ENCODE peak calls at places on chromosomes 12 and 14, in eight cellular contexts. P is Peyer's patch; H is left ventricle myocardium inferior; M is CD4-positive, CD25-positive, alpha-beta regulatory T cell; G is lung; B is heart left ventricle; T is CD8-positive, alpha-beta T cell; O is uterus. I is an unnamed sample. For H3K4me1, the result is how much of the 10 kb centered on the place peaks cover.

GRCh38 chr12:57632898-57633825 is at the start of gene B4GALNT1:
- DNase-seq in P (peak), H (peak), M (peak), G (peak), B (peak), T (peak), O (peak), I (peak)

GRCh38 chr12:130009961-130010360 is 106.1 kb upstream of the TMEM132D start:
- DNase-seq in P (no peak), H (no peak), M (no peak), G (no peak), B (no peak), T (no peak), O (no peak), I (no peak)

GRCh38 chr12:50415899-50416479 is 15.3 kb downstream of the LARP4 start:
- DNase-seq in P (no peak), H (no peak), M (no peak), G (no peak), B (no peak), T (no peak), O (no peak), I (no peak)

GRCh38 chr12:12734561-12735071 is 17.4 kb downstream of the CDKN1B start:
- DNase-seq in P (no peak), H (no peak), M (no peak), G (no peak), B (no peak), T (no peak), O (no peak), I (no peak)

GRCh38 chr14:75259510-75259855 is 19.1 kb upstream of the FOS start:
- DNase-seq in P (no peak), H (no peak), M (no peak), G (no peak), B (no peak), T (no peak), O (no peak), I (no peak)

GRCh38 chr14:92633274-92633616 is 115.2 kb downstream of the LGMN start:
- DNase-seq in P (no peak), H (no peak), M (no peak), G (no peak), B (no peak), T (no peak), O (no peak), I (no peak)

GRCh38 chr12:572532-572899 is 90.7 kb downstream of the NINJ2 start:
- DNase-seq in P (no peak), H (no peak), M (no peak), G (no peak), B (no peak), T (no peak), O (no peak), I (no peak)

GRCh38 chr12:79402626-79403025 is 288.1 kb downstream of the PAWR start:
- DNase-seq in P (no peak), H (no peak), M (no peak), G (no peak), B (no peak), T (no peak), O (no peak), I (no peak)

GRCh38 chr12:122104844-122105243 is 26.3 kb downstream of the MLXIP start:
- DNase-seq in P (peak), H (no peak), M (no peak), G (no peak), B (no peak), T (no peak), O (no peak), I (no peak)

GRCh38 chr12:53061404-53062010 is 11.6 kb downstream of the TNS2 start:
- DNase-seq in P (peak), H (no peak), M (no peak), G (peak), B (no peak), T (no peak), O (peak), I (no peak)

GRCh38 chr14:89351958-89352404 is 65.1 kb downstream of the FOXN3 start:
- DNase-seq in P (no peak), H (no peak), M (no peak), G (no peak), B (no peak), T (no peak), O (peak), I (no peak)

GRCh38 chr14:85463512-85463911 is 66.4 kb upstream of the FLRT2 start:
- DNase-seq in P (no peak), H (no peak), M (no peak), G (peak), B (no peak), T (no peak), O (no peak), I (no peak)

GRCh38 chr12:62656576-62657362 is 190.1 kb downstream of the MON2 start:
- DNase-seq in P (no peak), H (no peak), M (no peak), G (no peak), B (no peak), T (no peak), O (no peak), I (no peak)

GRCh38 chr12:111250251-111250881 is 118.5 kb downstream of the PHETA1 start:
- DNase-seq in P (no peak), H (no peak), M (no peak), G (no peak), B (no peak), T (no peak), O (no peak), I (no peak)

GRCh38 chr12:16610743-16611142 is 4.8 kb upstream of the LMO3 start:
- DNase-seq in P (no peak), H (no peak), M (no peak), G (no peak), B (no peak), T (no peak), O (no peak), I (no peak)

GRCh38 chr12:76470028-76470939 is 89.3 kb downstream of the OSBPL8 start:
- DNase-seq in P (no peak), H (no peak), M (no peak), G (no peak), B (no peak), T (no peak), O (no peak), I (peak)

GRCh38 chr12:110658882-110659281 is 30.0 kb downstream of the HVCN1 start:
- DNase-seq in P (no peak), H (no peak), M (no peak), G (no peak), B (no peak), T (no peak), O (no peak), I (no peak)

GRCh38 chr12:74897425-74898211 is 312.0 kb downstream of the KCNC2 start:
- DNase-seq in P (no peak), H (no peak), M (no peak), G (no peak), B (no peak), T (no peak), O (no peak), I (no peak)

GRCh38 chr12:19234991-19235876 is 105.7 kb downstream of the PLEKHA5 start:
- DNase-seq in P (no peak), H (no peak), M (no peak), G (no peak), B (no peak), T (no peak), O (no peak), I (no peak)

GRCh38 chr12:83015390-83016225 is 328.9 kb downstream of the TMTC2 start:
- DNase-seq in P (no peak), H (no peak), M (no peak), G (no peak), B (no peak), T (no peak), O (peak), I (no peak)

GRCh38 chr12:98618952-98619351 is 25.5 kb downstream of the SLC25A3 start:
- DNase-seq in P (no peak), H (no peak), M (no peak), G (no peak), B (no peak), T (no peak), O (no peak), I (no peak)

GRCh38 chr12:127035011-127035879 is 1231.7 kb upstream of the TMEM132C start:
- DNase-seq in P (no peak), H (no peak), M (no peak), G (no peak), B (no peak), T (no peak), O (no peak), I (no peak)

GRCh38 chr12:34203866-34204620 is 181.7 kb downstream of the ALG10 start:
- DNase-seq in P (no peak), H (no peak), M (no peak), G (no peak), B (no peak), T (no peak), O (no peak), I (no peak)

GRCh38 chr12:102824218-102824835 is 92.7 kb downstream of the PAH start:
- DNase-seq in P (no peak), H (peak), M (no peak), G (no peak), B (peak), T (no peak), O (peak), I (peak)

GRCh38 chr14:23034498-23035302 is at the start of gene PSMB5:
- DNase-seq in P (peak), H (peak), M (peak), G (peak), B (peak), T (peak), O (peak), I (peak)

GRCh38 chr14:71636820-71637471 is 295.3 kb upstream of the RGS6 start:
- DNase-seq in P (no peak), H (no peak), M (no peak), G (no peak), B (no peak), T (no peak), O (no peak), I (no peak)

GRCh38 chr14:54329082-54329695 is 67.6 kb upstream of the CDKN3 start:
- DNase-seq in P (peak), H (peak), M (no peak), G (peak), B (no peak), T (no peak), O (peak), I (peak)

GRCh38 chr12:7712841-7713442 is 1.7 kb downstream of the DPPA3 start:
- DNase-seq in P (no peak), H (no peak), M (no peak), G (no peak), B (no peak), T (no peak), O (no peak), I (no peak)

GRCh38 chr14:64186231-64187129 is 107.7 kb downstream of the ESR2 start:
- DNase-seq in P (no peak), H (no peak), M (no peak), G (no peak), B (no peak), T (no peak), O (no peak), I (no peak)

GRCh38 chr12:69952890-69953289 is 127.9 kb downstream of the MYRFL start:
- DNase-seq in P (no peak), H (no peak), M (no peak), G (no peak), B (no peak), T (no peak), O (no peak), I (no peak)

GRCh38 chr12:115504241-115504941 is 773.1 kb downstream of the MED13L start:
- DNase-seq in P (no peak), H (peak), M (no peak), G (no peak), B (no peak), T (no peak), O (no peak), I (no peak)

GRCh38 chr14:76948213-76948947 is 80.1 kb downstream of the IRF2BPL start:
- DNase-seq in P (no peak), H (no peak), M (no peak), G (no peak), B (no peak), T (no peak), O (no peak), I (no peak)

DNA sequence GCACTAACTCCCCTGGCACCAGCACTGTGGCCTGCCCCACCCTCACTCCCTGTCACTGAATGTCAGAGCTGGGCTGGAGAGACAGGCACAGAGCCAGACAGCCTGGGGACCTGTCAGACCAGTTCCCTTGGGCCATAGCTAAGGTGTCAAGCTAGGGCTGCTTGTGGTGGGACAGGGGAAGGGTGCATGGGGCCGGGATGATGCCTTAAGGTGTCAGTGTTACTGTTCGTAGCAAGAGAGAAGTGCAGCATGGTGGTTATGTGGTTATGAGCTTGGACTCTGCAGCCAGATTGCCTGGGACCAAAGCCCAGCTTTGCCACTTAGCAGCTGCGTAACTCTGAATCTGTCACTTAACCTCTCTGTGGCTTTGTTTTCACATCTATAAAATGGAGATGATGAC is 3.8 kb downstream of the RAPGEF3 start:
- DNase-seq in P (peak), H (no peak), M (no peak), G (peak), B (peak), T (no peak), O (no peak), I (no peak)
- H3K4me1 ChIP-seq in P (under half), H (half or more), M (under half), G (under half), B (half or more), T (under half), O (under half), I (under half)

DNA sequence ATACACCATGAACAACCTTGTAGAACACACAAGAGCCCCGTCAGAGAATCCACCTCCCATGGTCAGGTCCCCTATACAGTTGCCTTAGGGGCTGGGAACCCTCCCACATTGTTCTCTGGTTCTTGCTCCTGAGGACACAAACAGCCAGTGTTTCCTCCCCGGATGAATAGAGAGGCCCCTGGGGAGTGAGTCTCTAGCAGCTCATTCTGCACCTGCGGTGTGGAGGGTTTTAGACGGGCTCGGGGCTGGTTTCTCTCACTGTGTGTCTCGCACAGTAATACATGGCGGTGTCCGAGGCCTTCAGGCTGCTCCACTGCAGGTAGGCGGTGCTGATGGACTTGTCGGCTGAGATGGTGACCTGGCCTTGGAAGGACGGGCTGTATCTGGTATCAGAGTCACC is 1052.1 kb downstream of the TMEM121 start:
- DNase-seq in P (peak), H (no peak), M (no peak), G (no peak), B (no peak), T (no peak), O (no peak), I (no peak)
- H3K4me1 ChIP-seq in P (under half), H (under half), M (under half), G (under half), B (under half), T (under half), O (under half), I (under half)

GRCh38 chr12:14959916-14960315 is 1.5 kb downstream of the ARHGDIB start:
- DNase-seq in P (no peak), H (no peak), M (no peak), G (no peak), B (peak), T (no peak), O (no peak), I (no peak)
- H3K4me1 ChIP-seq in P (under half), H (half or more), M (half or more), G (under half), B (half or more), T (under half), O (under half), I (under half)

GRCh38 chr12:2139651-2140050 is 86.9 kb downstream of the CACNA1C start:
- DNase-seq in P (no peak), H (no peak), M (no peak), G (no peak), B (no peak), T (no peak), O (no peak), I (no peak)

GRCh38 chr12:2138871-2139308 is 86.1 kb downstream of the CACNA1C start:
- DNase-seq in P (peak), H (no peak), M (no peak), G (no peak), B (no peak), T (no peak), O (no peak), I (no peak)

GRCh38 chr12:2140858-2141519 is 88.2 kb downstream of the CACNA1C start:
- DNase-seq in P (no peak), H (no peak), M (no peak), G (no peak), B (no peak), T (no peak), O (no peak), I (no peak)

GRCh38 chr12:2145433-2145832 is 92.6 kb downstream of the CACNA1C start:
- DNase-seq in P (no peak), H (no peak), M (no peak), G (no peak), B (no peak), T (no peak), O (no peak), I (no peak)

DNA sequence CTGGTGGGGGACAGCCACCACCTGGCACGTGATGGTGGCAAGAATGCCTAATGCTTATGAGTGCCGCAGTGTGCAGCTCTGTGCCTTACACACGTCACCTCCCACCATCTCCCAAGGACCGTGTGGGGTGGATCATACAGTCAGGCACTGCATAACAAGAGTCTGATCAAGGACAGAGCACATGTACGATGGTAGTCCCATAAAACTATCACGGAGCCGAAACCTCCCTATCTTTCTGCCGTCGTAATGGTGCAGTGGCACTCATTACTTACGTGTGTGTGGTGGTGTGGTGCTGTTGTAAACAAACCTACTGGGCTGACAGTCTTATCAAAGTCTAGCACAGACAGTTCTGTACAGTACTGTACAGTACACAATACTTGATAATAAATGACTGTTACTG is 89.3 kb downstream of the CACNA1C start:
- DNase-seq in P (no peak), H (no peak), M (no peak), G (no peak), B (no peak), T (no peak), O (no peak), I (no peak)
- H3K4me1 ChIP-seq in P (under half), H (half or more), M (under half), G (under half), B (half or more), T (under half), O (under half), I (under half)

GRCh38 chr14:105533391-105533790 is 7.0 kb downstream of the TMEM121 start:
- DNase-seq in P (no peak), H (no peak), M (no peak), G (no peak), B (no peak), T (no peak), O (no peak), I (no peak)
- H3K4me1 ChIP-seq in P (under half), H (under half), M (under half), G (under half), B (under half), T (under half), O (under half), I (under half)

GRCh38 chr12:123145211-123145610 is 5.7 kb downstream of the PITPNM2 start:
- DNase-seq in P (no peak), H (no peak), M (no peak), G (no peak), B (no peak), T (no peak), O (no peak), I (no peak)
- H3K4me1 ChIP-seq in P (under half), H (half or more), M (under half), G (under half), B (half or more), T (under half), O (under half), I (under half)

GRCh38 chr14:91253795-91254323 is 9.4 kb upstream of the GPR68 start:
- DNase-seq in P (no peak), H (no peak), M (no peak), G (no peak), B (no peak), T (no peak), O (no peak), I (no peak)

GRCh38 chr14:91249841-91250616 is 5.5 kb upstream of the GPR68 start:
- DNase-seq in P (peak), H (no peak), M (peak), G (peak), B (no peak), T (peak), O (no peak), I (no peak)

GRCh38 chr14:91254456-91254855 is 10.0 kb upstream of the GPR68 start:
- DNase-seq in P (peak), H (no peak), M (no peak), G (no peak), B (no peak), T (peak), O (no peak), I (no peak)

GRCh38 chr14:91252901-91253794 is 8.6 kb upstream of the GPR68 start:
- DNase-seq in P (peak), H (peak), M (peak), G (no peak), B (peak), T (no peak), O (peak), I (no peak)

GRCh38 chr14:91250912-91251311 is 6.4 kb upstream of the GPR68 start:
- DNase-seq in P (no peak), H (no peak), M (no peak), G (no peak), B (no peak), T (no peak), O (no peak), I (no peak)
- H3K4me1 ChIP-seq in P (under half), H (under half), M (half or more), G (under half), B (under half), T (half or more), O (under half), I (under half)

DNA sequence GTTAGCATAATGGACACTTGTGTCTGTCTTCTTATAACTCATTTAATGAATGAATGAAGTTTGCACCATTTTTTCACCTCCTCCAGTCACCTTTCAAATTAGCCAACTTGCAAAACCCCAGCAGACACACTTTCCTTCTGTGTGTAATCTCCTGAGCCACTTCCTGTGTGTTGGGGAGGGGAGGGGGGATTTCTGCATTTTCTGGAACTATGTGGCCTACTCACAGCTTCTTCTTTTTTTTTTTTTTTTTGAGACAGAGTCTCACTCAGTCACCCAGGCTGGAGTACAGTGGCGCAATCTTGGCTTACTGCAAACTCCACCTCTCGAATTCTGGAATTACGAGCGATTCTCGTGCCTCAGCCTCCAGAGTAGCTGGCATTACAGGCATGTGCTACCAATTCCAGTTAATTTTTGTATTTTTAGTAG is 4.1 kb upstream of the SERPINA1 start:
- DNase-seq in P (no peak), H (no peak), M (no peak), G (peak), B (no peak), T (no peak), O (no peak), I (no peak)
- H3K4me1 ChIP-seq in P (under half), H (under half), M (under half), G (under half), B (under half), T (under half), O (under half), I (under half)

GRCh38 chr12:116959845-116960514 is 49.2 kb downstream of the FBXW8 start:
- DNase-seq in P (no peak), H (no peak), M (no peak), G (no peak), B (no peak), T (no peak), O (no peak), I (no peak)
- H3K4me1 ChIP-seq in P (under half), H (under half), M (under half), G (under half), B (under half), T (under half), O (under half), I (under half)